ENCODE peak calls at places on chromosome 17, in nine cellular contexts. L, I, S, G, C, X, V, P and Y are unnamed samples.

GRCh38 chr17:66310528-66311148 is 8.2 kb downstream of the PRKCA start:
- DNase-seq in L (no peak), I (no peak), S (no peak), G (no peak), C (no peak), X (no peak), V (no peak), P (no peak), Y (no peak)

GRCh38 chr17:48954300-48954755 is 9.7 kb upstream of the SNF8 start:
- DNase-seq in L (no peak), I (no peak), S (peak; percentile 46), G (no peak), C (no peak), X (no peak), V (no peak), P (peak; percentile 50), Y (peak; percentile 62)

GRCh38 chr17:6588165-6588564 is 31.8 kb upstream of the PITPNM3 start:
- DNase-seq in L (no peak), I (no peak), S (no peak), G (no peak), C (no peak), X (no peak), V (no peak), P (no peak), Y (no peak)

GRCh38 chr17:40903129-40903847 is 18.2 kb upstream of the KRT20 start:
- DNase-seq in L (peak; percentile 62), I (peak; percentile 84), S (peak; percentile 74), G (no peak), C (no peak), X (peak; percentile 36), V (no peak), P (no peak), Y (no peak)

GRCh38 chr17:37659887-37660286 is 16.6 kb upstream of the DDX52 start:
- DNase-seq in L (no peak), I (no peak), S (no peak), G (no peak), C (no peak), X (no peak), V (no peak), P (no peak), Y (no peak)

GRCh38 chr17:76124582-76125390 is 16.3 kb downstream of the FOXJ1 start:
- DNase-seq in L (no peak), I (no peak), S (no peak), G (no peak), C (no peak), X (no peak), V (no peak), P (peak; percentile 87), Y (peak; percentile 53)

GRCh38 chr17:49508891-49509587 is 13.9 kb downstream of the NGFR start:
- DNase-seq in L (no peak), I (no peak), S (no peak), G (no peak), C (no peak), X (no peak), V (no peak), P (peak; percentile 76), Y (no peak)

GRCh38 chr17:30117548-30118155 is 1.0 kb downstream of the NSRP1 start:
- DNase-seq in L (peak; percentile 3), I (no peak), S (peak; percentile 21), G (no peak), C (no peak), X (no peak), V (no peak), P (peak; percentile 30), Y (no peak)

GRCh38 chr17:42276359-42276608 is at the start of gene STAT5B:
- DNase-seq in L (peak; percentile 33), I (peak; percentile 61), S (peak; percentile 66), G (peak; percentile 62), C (no peak), X (peak; percentile 80), V (peak; percentile 77), P (peak; percentile 99), Y (peak; percentile 51)

GRCh38 chr17:27609606-27610303 is 21.2 kb upstream of the LGALS9 start:
- DNase-seq in L (no peak), I (peak; percentile 42), S (no peak), G (no peak), C (no peak), X (peak; percentile 74), V (no peak), P (peak; percentile 95), Y (no peak)

GRCh38 chr17:34580685-34581445 is 1.5 kb downstream of the TMEM132E start:
- DNase-seq in L (no peak), I (no peak), S (no peak), G (no peak), C (no peak), X (no peak), V (no peak), P (peak; percentile 84), Y (no peak)

GRCh38 chr17:19464033-19465026 is 53.3 kb downstream of the RNF112 start:
- DNase-seq in L (no peak), I (no peak), S (peak; percentile 31), G (peak; percentile 38), C (no peak), X (peak; percentile 35), V (no peak), P (no peak), Y (peak; percentile 34)

GRCh38 chr17:30251931-30252330 is 16.4 kb upstream of the SLC6A4 start:
- DNase-seq in L (no peak), I (no peak), S (no peak), G (no peak), C (no peak), X (no peak), V (no peak), P (no peak), Y (no peak)

GRCh38 chr17:2398655-2399571 is 1.9 kb downstream of the MNT start:
- DNase-seq in L (peak; percentile 73), I (peak; percentile 74), S (peak; percentile 82), G (no peak), C (no peak), X (peak; percentile 47), V (peak; percentile 77), P (peak; percentile 97), Y (peak; percentile 62)

GRCh38 chr17:2684549-2684948 is 27.0 kb downstream of the CLUH start:
- DNase-seq in L (no peak), I (no peak), S (no peak), G (peak; percentile 20), C (no peak), X (no peak), V (no peak), P (no peak), Y (no peak)

GRCh38 chr17:37087683-37088082 is 138.9 kb downstream of the AATF start:
- DNase-seq in L (no peak), I (no peak), S (no peak), G (no peak), C (no peak), X (no peak), V (no peak), P (no peak), Y (no peak)

GRCh38 chr17:27295945-27296344 is 2.0 kb downstream of the WSB1 start:
- DNase-seq in L (no peak), I (no peak), S (no peak), G (no peak), C (no peak), X (no peak), V (no peak), P (no peak), Y (no peak)

GRCh38 chr17:80611831-80612230 is 67.2 kb downstream of the RPTOR start:
- DNase-seq in L (no peak), I (no peak), S (no peak), G (no peak), C (no peak), X (no peak), V (no peak), P (no peak), Y (no peak)

GRCh38 chr17:45902892-45903346 is 8.6 kb downstream of the MAPT start:
- DNase-seq in L (no peak), I (no peak), S (no peak), G (no peak), C (no peak), X (peak; percentile 61), V (no peak), P (no peak), Y (no peak)

GRCh38 chr17:77458202-77459017 is 317.6 kb downstream of the SEC14L1 start:
- DNase-seq in L (no peak), I (no peak), S (no peak), G (no peak), C (no peak), X (no peak), V (no peak), P (peak; percentile 68), Y (no peak)
- H3K4me3 ChIP-seq in L (no peak overlapping the region), I (no peak overlapping the region), S (no peak overlapping the region), G (no peak overlapping the region), C (no peak overlapping the region), X (no peak overlapping the region), V (no peak overlapping the region), P (no peak overlapping the region), Y (no peak overlapping the region)

GRCh38 chr17:17425591-17425990 is 51.2 kb upstream of the MED9 start:
- DNase-seq in L (no peak), I (no peak), S (no peak), G (no peak), C (no peak), X (no peak), V (no peak), P (no peak), Y (peak; percentile 91)
- H3K9me3 ChIP-seq in L (peaks cover 18% of the 10 kb centered on the region), I (no peaks in the 10 kb centered on the region), S (no peaks in the 10 kb centered on the region), G (no peaks in the 10 kb centered on the region), C (peaks cover 31% of the 10 kb centered on the region), X (peaks cover 8% of the 10 kb centered on the region), V (no peaks in the 10 kb centered on the region), P (no peaks in the 10 kb centered on the region), Y (peaks cover 24% of the 10 kb centered on the region)

GRCh38 chr17:7854851-7855642 is at the start of gene TMEM88:
- DNase-seq in L (no peak), I (no peak), S (no peak), G (no peak), C (no peak), X (no peak), V (peak; percentile 47), P (no peak), Y (no peak)
- H3K4me3 ChIP-seq in L (peak within 1 kb of the TSS; percentile 83), I (peak within 1 kb of the TSS; percentile 77), S (peak within 1 kb of the TSS; percentile 91), G (peak within 1 kb of the TSS; percentile 66), C (peak within 1 kb of the TSS; percentile 81), X (peak within 1 kb of the TSS; percentile 64), V (peak within 1 kb of the TSS; percentile 15), P (peak within 1 kb of the TSS; percentile 83), Y (peak within 1 kb of the TSS; percentile 71)

DNA sequence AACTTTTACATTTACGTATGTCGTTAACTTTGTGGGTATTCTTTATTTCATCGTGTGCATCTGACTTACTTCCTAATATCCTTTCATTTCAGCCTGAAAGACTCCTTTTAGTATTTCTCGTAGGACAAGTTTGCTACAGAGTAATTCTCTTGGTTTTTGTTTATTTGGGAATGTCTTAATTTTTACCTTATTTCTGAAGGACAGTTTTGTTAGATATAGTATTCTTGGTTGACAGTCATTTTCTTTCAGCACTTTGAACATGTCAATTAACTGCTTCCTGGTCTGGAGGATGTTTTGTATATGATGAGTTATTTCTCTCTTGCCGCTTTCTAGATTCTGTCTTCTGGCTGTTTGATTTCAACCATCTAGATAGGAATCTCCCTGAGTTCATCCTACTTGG is 109.2 kb upstream of the NACA2 start:
- DNase-seq in L (no peak), I (no peak), S (no peak), G (no peak), C (no peak), X (no peak), V (no peak), P (no peak), Y (no peak)
- H3K9me3 ChIP-seq in L (peaks cover 3% of the 10 kb centered on the region), I (peaks cover 7% of the 10 kb centered on the region), S (no peaks in the 10 kb centered on the region), G (peaks cover 8% of the 10 kb centered on the region), C (peaks cover 3% of the 10 kb centered on the region), X (peaks cover 53% of the 10 kb centered on the region), V (no peaks in the 10 kb centered on the region), P (peaks cover 9% of the 10 kb centered on the region), Y (peaks cover 37% of the 10 kb centered on the region)